ENCODE peak calls at places on chromosomes 2 and 18, in six cellular contexts. One of them, this sample, is unnamed.

GRCh38 chr2:230921806-230922595 is 3.0 kb downstream of the GPR55 start:
- DNase-seq in neural progenitor cell: no peak
- DNase-seq in activated CD8-positive, alpha-beta T cell treated with anti-CD3 and anti-CD28 coated beads, Interleukin-2, amount 10 ng/mL, durations not matched to agents 7 days and 5 days: no peak
- DNase-seq in stimulated activated CD4-positive, alpha-beta T cell treated with anti-CD3 and anti-CD28 coated beads, Interleukin-4, amount 100 ng/mL, for 1 hour: no peak
- DNase-seq in activated T-helper 1 cell treated with anti-CD3 and anti-CD28 coated beads, Interleukin-12 subunit alpha, Interleukin-12 subunit beta, Interleukin-2, Interleukin-4 antibody, amounts not matched to agents 30 ng/mL and 10 ng/mL and 1 ng/mL, durations not matched to agents 14 hours and 24 hours and 36 hours: no peak
- DNase-seq in AG10803: no peak
- DNase-seq in this sample: peak

GRCh38 chr18:1930291-1931270 is 640.7 kb downstream of the METTL4 start:
- DNase-seq in neural progenitor cell: no peak
- DNase-seq in activated CD8-positive, alpha-beta T cell treated with anti-CD3 and anti-CD28 coated beads, Interleukin-2, amount 10 ng/mL, durations not matched to agents 7 days and 5 days: no peak
- DNase-seq in stimulated activated CD4-positive, alpha-beta T cell treated with anti-CD3 and anti-CD28 coated beads, Interleukin-4, amount 100 ng/mL, for 1 hour: no peak
- DNase-seq in activated T-helper 1 cell treated with anti-CD3 and anti-CD28 coated beads, Interleukin-12 subunit alpha, Interleukin-12 subunit beta, Interleukin-2, Interleukin-4 antibody, amounts not matched to agents 30 ng/mL and 10 ng/mL and 1 ng/mL, durations not matched to agents 14 hours and 24 hours and 36 hours: no peak
- DNase-seq in AG10803: no peak
- DNase-seq in this sample: no peak

GRCh38 chr18:37321578-37322496 is 243.8 kb downstream of the CELF4 start:
- DNase-seq in neural progenitor cell: peak
- DNase-seq in activated CD8-positive, alpha-beta T cell treated with anti-CD3 and anti-CD28 coated beads, Interleukin-2, amount 10 ng/mL, durations not matched to agents 7 days and 5 days: no peak
- DNase-seq in stimulated activated CD4-positive, alpha-beta T cell treated with anti-CD3 and anti-CD28 coated beads, Interleukin-4, amount 100 ng/mL, for 1 hour: no peak
- DNase-seq in activated T-helper 1 cell treated with anti-CD3 and anti-CD28 coated beads, Interleukin-12 subunit alpha, Interleukin-12 subunit beta, Interleukin-2, Interleukin-4 antibody, amounts not matched to agents 30 ng/mL and 10 ng/mL and 1 ng/mL, durations not matched to agents 14 hours and 24 hours and 36 hours: no peak
- DNase-seq in AG10803: no peak
- DNase-seq in this sample: no peak

GRCh38 chr2:199775297-199775696 is 75.7 kb downstream of the FTCDNL1 start:
- DNase-seq in neural progenitor cell: no peak
- DNase-seq in activated CD8-positive, alpha-beta T cell treated with anti-CD3 and anti-CD28 coated beads, Interleukin-2, amount 10 ng/mL, durations not matched to agents 7 days and 5 days: no peak
- DNase-seq in stimulated activated CD4-positive, alpha-beta T cell treated with anti-CD3 and anti-CD28 coated beads, Interleukin-4, amount 100 ng/mL, for 1 hour: no peak
- DNase-seq in activated T-helper 1 cell treated with anti-CD3 and anti-CD28 coated beads, Interleukin-12 subunit alpha, Interleukin-12 subunit beta, Interleukin-2, Interleukin-4 antibody, amounts not matched to agents 30 ng/mL and 10 ng/mL and 1 ng/mL, durations not matched to agents 14 hours and 24 hours and 36 hours: no peak
- DNase-seq in AG10803: peak
- DNase-seq in this sample: no peak

GRCh38 chr2:232230557-232230956 is 148.0 kb upstream of the ALPP start:
- DNase-seq in neural progenitor cell: peak
- DNase-seq in activated CD8-positive, alpha-beta T cell treated with anti-CD3 and anti-CD28 coated beads, Interleukin-2, amount 10 ng/mL, durations not matched to agents 7 days and 5 days: peak
- DNase-seq in stimulated activated CD4-positive, alpha-beta T cell treated with anti-CD3 and anti-CD28 coated beads, Interleukin-4, amount 100 ng/mL, for 1 hour: peak
- DNase-seq in activated T-helper 1 cell treated with anti-CD3 and anti-CD28 coated beads, Interleukin-12 subunit alpha, Interleukin-12 subunit beta, Interleukin-2, Interleukin-4 antibody, amounts not matched to agents 30 ng/mL and 10 ng/mL and 1 ng/mL, durations not matched to agents 14 hours and 24 hours and 36 hours: no peak
- DNase-seq in AG10803: no peak
- DNase-seq in this sample: no peak

GRCh38 chr2:18422416-18423165 is 137.9 kb downstream of the RDH14 start:
- DNase-seq in neural progenitor cell: no peak
- DNase-seq in activated CD8-positive, alpha-beta T cell treated with anti-CD3 and anti-CD28 coated beads, Interleukin-2, amount 10 ng/mL, durations not matched to agents 7 days and 5 days: no peak
- DNase-seq in stimulated activated CD4-positive, alpha-beta T cell treated with anti-CD3 and anti-CD28 coated beads, Interleukin-4, amount 100 ng/mL, for 1 hour: no peak
- DNase-seq in activated T-helper 1 cell treated with anti-CD3 and anti-CD28 coated beads, Interleukin-12 subunit alpha, Interleukin-12 subunit beta, Interleukin-2, Interleukin-4 antibody, amounts not matched to agents 30 ng/mL and 10 ng/mL and 1 ng/mL, durations not matched to agents 14 hours and 24 hours and 36 hours: no peak
- DNase-seq in AG10803: peak
- DNase-seq in this sample: no peak

GRCh38 chr18:8685141-8685913 is 20.0 kb upstream of the MTCL1 start:
- DNase-seq in neural progenitor cell: peak
- DNase-seq in activated CD8-positive, alpha-beta T cell treated with anti-CD3 and anti-CD28 coated beads, Interleukin-2, amount 10 ng/mL, durations not matched to agents 7 days and 5 days: no peak
- DNase-seq in stimulated activated CD4-positive, alpha-beta T cell treated with anti-CD3 and anti-CD28 coated beads, Interleukin-4, amount 100 ng/mL, for 1 hour: no peak
- DNase-seq in activated T-helper 1 cell treated with anti-CD3 and anti-CD28 coated beads, Interleukin-12 subunit alpha, Interleukin-12 subunit beta, Interleukin-2, Interleukin-4 antibody, amounts not matched to agents 30 ng/mL and 10 ng/mL and 1 ng/mL, durations not matched to agents 14 hours and 24 hours and 36 hours: no peak
- DNase-seq in AG10803: peak
- DNase-seq in this sample: no peak

GRCh38 chr2:100246163-100247145 is 75.8 kb downstream of the LONRF2 start:
- DNase-seq in neural progenitor cell: peak
- DNase-seq in activated CD8-positive, alpha-beta T cell treated with anti-CD3 and anti-CD28 coated beads, Interleukin-2, amount 10 ng/mL, durations not matched to agents 7 days and 5 days: peak
- DNase-seq in stimulated activated CD4-positive, alpha-beta T cell treated with anti-CD3 and anti-CD28 coated beads, Interleukin-4, amount 100 ng/mL, for 1 hour: no peak
- DNase-seq in activated T-helper 1 cell treated with anti-CD3 and anti-CD28 coated beads, Interleukin-12 subunit alpha, Interleukin-12 subunit beta, Interleukin-2, Interleukin-4 antibody, amounts not matched to agents 30 ng/mL and 10 ng/mL and 1 ng/mL, durations not matched to agents 14 hours and 24 hours and 36 hours: no peak
- DNase-seq in AG10803: no peak
- DNase-seq in this sample: peak

GRCh38 chr2:175931751-175932295 is 70.2 kb downstream of the LNPK start:
- DNase-seq in neural progenitor cell: no peak
- DNase-seq in activated CD8-positive, alpha-beta T cell treated with anti-CD3 and anti-CD28 coated beads, Interleukin-2, amount 10 ng/mL, durations not matched to agents 7 days and 5 days: no peak
- DNase-seq in stimulated activated CD4-positive, alpha-beta T cell treated with anti-CD3 and anti-CD28 coated beads, Interleukin-4, amount 100 ng/mL, for 1 hour: no peak
- DNase-seq in activated T-helper 1 cell treated with anti-CD3 and anti-CD28 coated beads, Interleukin-12 subunit alpha, Interleukin-12 subunit beta, Interleukin-2, Interleukin-4 antibody, amounts not matched to agents 30 ng/mL and 10 ng/mL and 1 ng/mL, durations not matched to agents 14 hours and 24 hours and 36 hours: no peak
- DNase-seq in AG10803: peak
- DNase-seq in this sample: no peak

GRCh38 chr2:8306530-8307351 is 375.1 kb upstream of the ID2 start:
- DNase-seq in neural progenitor cell: no peak
- DNase-seq in activated CD8-positive, alpha-beta T cell treated with anti-CD3 and anti-CD28 coated beads, Interleukin-2, amount 10 ng/mL, durations not matched to agents 7 days and 5 days: no peak
- DNase-seq in stimulated activated CD4-positive, alpha-beta T cell treated with anti-CD3 and anti-CD28 coated beads, Interleukin-4, amount 100 ng/mL, for 1 hour: no peak
- DNase-seq in activated T-helper 1 cell treated with anti-CD3 and anti-CD28 coated beads, Interleukin-12 subunit alpha, Interleukin-12 subunit beta, Interleukin-2, Interleukin-4 antibody, amounts not matched to agents 30 ng/mL and 10 ng/mL and 1 ng/mL, durations not matched to agents 14 hours and 24 hours and 36 hours: no peak
- DNase-seq in AG10803: peak
- DNase-seq in this sample: no peak

GRCh38 chr18:34773378-34773777 is 63.3 kb downstream of the DTNA start:
- DNase-seq in neural progenitor cell: no peak
- DNase-seq in activated CD8-positive, alpha-beta T cell treated with anti-CD3 and anti-CD28 coated beads, Interleukin-2, amount 10 ng/mL, durations not matched to agents 7 days and 5 days: no peak
- DNase-seq in stimulated activated CD4-positive, alpha-beta T cell treated with anti-CD3 and anti-CD28 coated beads, Interleukin-4, amount 100 ng/mL, for 1 hour: no peak
- DNase-seq in activated T-helper 1 cell treated with anti-CD3 and anti-CD28 coated beads, Interleukin-12 subunit alpha, Interleukin-12 subunit beta, Interleukin-2, Interleukin-4 antibody, amounts not matched to agents 30 ng/mL and 10 ng/mL and 1 ng/mL, durations not matched to agents 14 hours and 24 hours and 36 hours: no peak
- DNase-seq in AG10803: peak
- DNase-seq in this sample: no peak

GRCh38 chr2:218396688-218397501 is 2.8 kb upstream of the CTDSP1 start:
- DNase-seq in neural progenitor cell: peak
- DNase-seq in activated CD8-positive, alpha-beta T cell treated with anti-CD3 and anti-CD28 coated beads, Interleukin-2, amount 10 ng/mL, durations not matched to agents 7 days and 5 days: peak
- DNase-seq in stimulated activated CD4-positive, alpha-beta T cell treated with anti-CD3 and anti-CD28 coated beads, Interleukin-4, amount 100 ng/mL, for 1 hour: peak
- DNase-seq in activated T-helper 1 cell treated with anti-CD3 and anti-CD28 coated beads, Interleukin-12 subunit alpha, Interleukin-12 subunit beta, Interleukin-2, Interleukin-4 antibody, amounts not matched to agents 30 ng/mL and 10 ng/mL and 1 ng/mL, durations not matched to agents 14 hours and 24 hours and 36 hours: peak
- DNase-seq in AG10803: peak
- DNase-seq in this sample: peak

GRCh38 chr2:218027426-218028188 is 24.8 kb upstream of the TNS1 start:
- DNase-seq in neural progenitor cell: no peak
- DNase-seq in activated CD8-positive, alpha-beta T cell treated with anti-CD3 and anti-CD28 coated beads, Interleukin-2, amount 10 ng/mL, durations not matched to agents 7 days and 5 days: no peak
- DNase-seq in stimulated activated CD4-positive, alpha-beta T cell treated with anti-CD3 and anti-CD28 coated beads, Interleukin-4, amount 100 ng/mL, for 1 hour: no peak
- DNase-seq in activated T-helper 1 cell treated with anti-CD3 and anti-CD28 coated beads, Interleukin-12 subunit alpha, Interleukin-12 subunit beta, Interleukin-2, Interleukin-4 antibody, amounts not matched to agents 30 ng/mL and 10 ng/mL and 1 ng/mL, durations not matched to agents 14 hours and 24 hours and 36 hours: no peak
- DNase-seq in AG10803: no peak
- DNase-seq in this sample: peak

This sample was measured in cardiac septum.